ENCODE peak calls at places on chromosomes 7 and 10, in six cellular contexts. Q, P, X, D, N and G are unnamed samples.
A peak's percentile ranks its signal among the peaks of the same experiment; 100 is the strongest.

GRCh38 chr7:1512781-1513656 is 8.8 kb upstream of the INTS1 start:
- DNase-seq in X (peak; percentile 46), D (no peak), N (no peak), Q (peak; percentile 41), P (peak; percentile 85), G (no peak)

GRCh38 chr10:60352105-60352504 is 37.6 kb downstream of the ANK3 start:
- DNase-seq in P (no peak), D (no peak), N (no peak), Q (no peak), X (no peak), G (no peak)

GRCh38 chr10:132793871-132794849 is 8.2 kb upstream of the NKX6-2 start:
- DNase-seq in D (no peak), P (no peak), Q (peak; percentile 15), X (no peak), N (peak; percentile 76), G (no peak)

GRCh38 chr7:128795129-128795528 is 3.4 kb downstream of the CCDC136 start:
- DNase-seq in N (no peak), P (no peak), X (no peak), D (no peak), Q (no peak), G (no peak)

GRCh38 chr7:28500143-28500542 is 87.8 kb downstream of the CREB5 start:
- DNase-seq in Q (no peak), D (no peak), N (no peak), X (no peak), P (no peak), G (no peak)

GRCh38 chr10:75475470-75476182 is 44.2 kb downstream of the LRMDA start:
- DNase-seq in D (no peak), Q (peak; percentile 72), P (no peak), X (no peak), N (peak; percentile 35), G (no peak)

GRCh38 chr10:46230615-46231014 is 56.2 kb upstream of the ANTXRL start:
- DNase-seq in Q (no peak), X (no peak), N (no peak), P (no peak), D (no peak), G (no peak)

GRCh38 chr7:127993987-127994386 is 37.2 kb downstream of the LRRC4 start:
- DNase-seq in N (no peak), P (no peak), D (no peak), X (no peak), Q (no peak), G (no peak)

GRCh38 chr7:78514653-78515052 is 716.1 kb downstream of the PHTF2 start:
- DNase-seq in Q (no peak), D (no peak), X (no peak), N (no peak), P (no peak), G (no peak)

GRCh38 chr10:28897617-28898464 is 220.5 kb downstream of the BAMBI start:
- DNase-seq in N (no peak), X (no peak), P (no peak), Q (no peak), D (no peak), G (no peak)

GRCh38 chr10:103241262-103242011 is 4.2 kb upstream of the RPEL1 start:
- DNase-seq in X (no peak), P (peak; percentile 88), D (no peak), N (no peak), Q (peak; percentile 20), G (no peak)

GRCh38 chr7:107041097-107041496 is 3.4 kb upstream of the PRKAR2B start:
- DNase-seq in N (no peak), X (no peak), D (no peak), Q (no peak), P (no peak), G (no peak)

GRCh38 chr7:42625391-42625790 is 286.5 kb downstream of the C7orf25 start:
- DNase-seq in Q (no peak), X (no peak), D (no peak), N (no peak), P (no peak), G (no peak)

GRCh38 chr7:7176421-7177043 is 5.8 kb upstream of the C1GALT1 start:
- DNase-seq in D (no peak), N (no peak), Q (peak; percentile 95), X (no peak), P (peak; percentile 95), G (no peak)

GRCh38 chr7:101410743-101411476 is 48.2 kb downstream of the COL26A1 start:
- DNase-seq in D (no peak), N (peak; percentile 73), P (peak; percentile 41), X (peak; percentile 41), Q (peak; percentile 15), G (peak; percentile 86)